ENCODE peak calls at places on chromosomes 5 and 9, in four cellular contexts. R, Q, K and O are unnamed samples.

GRCh38 chr5:78129632-78130031 is 164.9 kb downstream of the AP3B1 start:
- DNase-seq in K (no peak), R (no peak), Q (no peak), O (no peak)

GRCh38 chr9:23412458-23412857 is 413.6 kb downstream of the ELAVL2 start:
- DNase-seq in Q (no peak), K (no peak), R (no peak), O (no peak)

GRCh38 chr9:94911211-94911610 is 184.7 kb downstream of the AOPEP start:
- DNase-seq in Q (no peak), K (no peak), R (no peak), O (no peak)

GRCh38 chr9:134221273-134222017 is 57.1 kb upstream of the RNU6ATAC start:
- DNase-seq in K (no peak), Q (no peak), R (no peak), O (no peak)

GRCh38 chr5:172166030-172166429 is 22.0 kb downstream of the STK10 start:
- DNase-seq in Q (no peak), K (no peak), R (no peak), O (no peak)

GRCh38 chr9:136043386-136044054 is 51.6 kb downstream of the NACC2 start:
- DNase-seq in K (no peak), Q (no peak), R (no peak), O (no peak)

GRCh38 chr5:149485655-149486615 is 65.3 kb downstream of the CSNK1A1 start:
- DNase-seq in Q (peak; percentile 100), R (peak; percentile 90), K (peak; percentile 99), O (peak; percentile 93)

GRCh38 chr9:83920469-83920941 is 727 bp downstream of the KIF27 start:
- DNase-seq in K (no peak), R (peak; percentile 79), Q (peak; percentile 40), O (peak; percentile 24)

GRCh38 chr5:2263763-2264162 is 381.0 kb upstream of the IRX4 start:
- DNase-seq in R (no peak), K (no peak), Q (no peak), O (no peak)

GRCh38 chr9:90891656-90892055 is 90.0 kb downstream of the SYK start:
- DNase-seq in Q (no peak), K (no peak), R (no peak), O (no peak)